ENCODE peak calls at places on chromosomes 12 and 14, in five cellular contexts. O is HFF-Myc; H is choroid plexus epithelial cell; R is A549; N is stimulated activated CD4-positive, alpha-beta T cell treated with anti-CD3 and anti-CD28 coated beads, TNF-alpha, amount 100 ng/mL, for 1 hour. U is an unnamed sample.

GRCh38 chr12:57401165-57401564 is 29.7 kb downstream of the R3HDM2 start:
- DNase-seq in O (no peak), H (no peak), R (no peak), N (no peak), U (no peak)

GRCh38 chr12:49201595-49202295 is 12.9 kb upstream of the TUBA1A start:
- DNase-seq in O (no peak), H (peak; percentile 91), R (no peak), N (no peak), U (peak; percentile 34)

GRCh38 chr12:50174971-50175715 is 8.0 kb upstream of the CERS5 start:
- DNase-seq in O (peak; percentile 72), H (peak; percentile 89), R (peak; percentile 52), N (no peak), U (no peak)

GRCh38 chr12:108313609-108314331 is 25.3 kb downstream of the CMKLR1 start:
- DNase-seq in O (no peak), H (peak; percentile 31), R (no peak), N (no peak), U (no peak)

GRCh38 chr12:21940972-21941521 is at the start of gene ABCC9:
- DNase-seq in O (no peak), H (peak; percentile 29), R (no peak), N (no peak), U (peak; percentile 72)

GRCh38 chr12:62700091-62700490 is 233.5 kb downstream of the MON2 start:
- DNase-seq in O (no peak), H (peak; percentile 50), R (no peak), N (no peak), U (no peak)

GRCh38 chr14:34837801-34838322 is 37.3 kb downstream of the BAZ1A start:
- DNase-seq in O (no peak), H (no peak), R (no peak), N (no peak), U (no peak)

GRCh38 chr14:103698380-103699260 is 16.6 kb downstream of the XRCC3 start:
- DNase-seq in O (no peak), H (no peak), R (no peak), N (no peak), U (no peak)

GRCh38 chr12:94309348-94309747 is 150.3 kb downstream of the CEP83 start:
- DNase-seq in O (no peak), H (no peak), R (no peak), N (no peak), U (no peak)

GRCh38 chr14:83300454-83301064 is 1766.9 kb upstream of the SEL1L start:
- DNase-seq in O (peak; percentile 15), H (peak; percentile 72), R (no peak), N (no peak), U (no peak)

GRCh38 chr14:54226103-54226502 is 170.7 kb upstream of the CDKN3 start:
- DNase-seq in O (no peak), H (peak; percentile 71), R (no peak), N (no peak), U (no peak)

GRCh38 chr12:52338241-52338960 is 17.2 kb upstream of the KRT83 start:
- DNase-seq in O (no peak), H (no peak), R (no peak), N (no peak), U (no peak)